ENCODE peak calls at places on chromosomes 1 and 21, in eight cellular contexts. X is colonic mucosa, Q is small intestine, D is AG08396, H is uterus, K is endothelial cell, M is B cell, E is PC-9. F is an unnamed sample.

GRCh38 chr1:10020086-10020485 is 12.7 kb upstream of the UBE4B start:
- DNase-seq in X (no peak), Q (no peak), D (no peak), H (no peak), K (no peak), M (no peak), E (no peak), F (no peak)

GRCh38 chr1:243799908-243800307 is 50.1 kb downstream of the AKT3 start:
- DNase-seq in X (no peak), Q (no peak), D (no peak), H (no peak), K (no peak), M (no peak), E (no peak), F (no peak)

GRCh38 chr1:174818951-174819350 is 180.8 kb upstream of the CACYBP start:
- DNase-seq in X (no peak), Q (peak; percentile 56), D (no peak), H (no peak), K (no peak), M (no peak), E (peak; percentile 43), F (peak; percentile 91)

GRCh38 chr21:14677023-14677422 is 130.9 kb upstream of the SAMSN1 start:
- DNase-seq in X (no peak), Q (no peak), D (no peak), H (no peak), K (no peak), M (no peak), E (no peak), F (no peak)

GRCh38 chr1:215071078-215071477 is 11.5 kb upstream of the KCNK2 start:
- DNase-seq in X (no peak), Q (no peak), D (no peak), H (no peak), K (no peak), M (no peak), E (no peak), F (no peak)

GRCh38 chr1:171742577-171742922 is 685 bp upstream of the VAMP4 start:
- DNase-seq in X (peak; percentile 71), Q (no peak), D (no peak), H (peak; percentile 46), K (peak; percentile 33), M (no peak), E (no peak), F (no peak)

GRCh38 chr1:194104247-194104844 is 917.9 kb upstream of the B3GALT2 start:
- DNase-seq in X (no peak), Q (no peak), D (no peak), H (no peak), K (no peak), M (no peak), E (no peak), F (no peak)

GRCh38 chr21:24823247-24823646 is 784.0 kb downstream of the MRPL39 start:
- DNase-seq in X (no peak), Q (no peak), D (no peak), H (no peak), K (no peak), M (no peak), E (no peak), F (no peak)

GRCh38 chr1:15337656-15338402 is 71.9 kb upstream of the EFHD2 start:
- DNase-seq in X (peak; percentile 18), Q (no peak), D (peak; percentile 83), H (no peak), K (no peak), M (no peak), E (peak; percentile 56), F (peak; percentile 80)

F was measured in bronchial epithelial cell.